ENCODE peak calls at places on chromosomes 7 and 10, in seven cellular contexts. One of them, this sample, is unnamed.

GRCh38 chr7:28904539-28905143 is 53.5 kb downstream of the TRIL start:
- DNase-seq in stimulated activated CD4-positive, alpha-beta T cell treated with anti-CD3 and anti-CD28 coated beads, Interleukin-15, amount 100 ng/mL, for 1 hour: no peak
- DNase-seq in GM20000: no peak
- DNase-seq in head of caudate nucleus: no peak
- DNase-seq in GM10248: no peak
- DNase-seq in fibroblast of the conjunctiva: peak; percentile 18
- DNase-seq in mesothelial cell of epicardium: no peak
- DNase-seq in this sample: no peak

GRCh38 chr7:27751888-27752660 is 12.1 kb downstream of the TAX1BP1 start:
- DNase-seq in head of caudate nucleus: no peak
- DNase-seq in mesothelial cell of epicardium: no peak
- DNase-seq in stimulated activated CD4-positive, alpha-beta T cell treated with anti-CD3 and anti-CD28 coated beads, Interleukin-15, amount 100 ng/mL, for 1 hour: no peak
- DNase-seq in GM20000: no peak
- DNase-seq in fibroblast of the conjunctiva: no peak
- DNase-seq in GM10248: no peak
- DNase-seq in this sample: no peak

GRCh38 chr10:122740640-122741039 is 41.0 kb upstream of the C10orf120 start:
- DNase-seq in fibroblast of the conjunctiva: no peak
- DNase-seq in head of caudate nucleus: no peak
- DNase-seq in mesothelial cell of epicardium: no peak
- DNase-seq in GM20000: no peak
- DNase-seq in GM10248: no peak
- DNase-seq in stimulated activated CD4-positive, alpha-beta T cell treated with anti-CD3 and anti-CD28 coated beads, Interleukin-15, amount 100 ng/mL, for 1 hour: no peak
- DNase-seq in this sample: no peak

GRCh38 chr7:47730135-47730534 is 148.2 kb upstream of the TNS3 start:
- DNase-seq in GM10248: no peak
- DNase-seq in mesothelial cell of epicardium: no peak
- DNase-seq in stimulated activated CD4-positive, alpha-beta T cell treated with anti-CD3 and anti-CD28 coated beads, Interleukin-15, amount 100 ng/mL, for 1 hour: no peak
- DNase-seq in GM20000: no peak
- DNase-seq in head of caudate nucleus: no peak
- DNase-seq in fibroblast of the conjunctiva: no peak
- DNase-seq in this sample: no peak

GRCh38 chr10:132862485-132863420 is 76.8 kb upstream of the NKX6-2 start:
- DNase-seq in GM20000: no peak
- DNase-seq in head of caudate nucleus: no peak
- DNase-seq in stimulated activated CD4-positive, alpha-beta T cell treated with anti-CD3 and anti-CD28 coated beads, Interleukin-15, amount 100 ng/mL, for 1 hour: no peak
- DNase-seq in fibroblast of the conjunctiva: no peak
- DNase-seq in mesothelial cell of epicardium: peak; percentile 20
- DNase-seq in GM10248: no peak
- DNase-seq in this sample: no peak

GRCh38 chr10:77291596-77292505 is 345.8 kb downstream of the KCNMA1 start:
- DNase-seq in mesothelial cell of epicardium: no peak
- DNase-seq in GM10248: no peak
- DNase-seq in stimulated activated CD4-positive, alpha-beta T cell treated with anti-CD3 and anti-CD28 coated beads, Interleukin-15, amount 100 ng/mL, for 1 hour: no peak
- DNase-seq in head of caudate nucleus: no peak
- DNase-seq in fibroblast of the conjunctiva: no peak
- DNase-seq in GM20000: no peak
- DNase-seq in this sample: no peak

GRCh38 chr10:68105820-68106219 is 3.5 kb upstream of the MYPN start:
- DNase-seq in GM20000: no peak
- DNase-seq in GM10248: no peak
- DNase-seq in head of caudate nucleus: peak; percentile 27
- DNase-seq in mesothelial cell of epicardium: no peak
- DNase-seq in stimulated activated CD4-positive, alpha-beta T cell treated with anti-CD3 and anti-CD28 coated beads, Interleukin-15, amount 100 ng/mL, for 1 hour: no peak
- DNase-seq in fibroblast of the conjunctiva: no peak
- DNase-seq in this sample: no peak

GRCh38 chr7:134954197-134955082 is 31.9 kb upstream of the AGBL3 start:
- DNase-seq in fibroblast of the conjunctiva: peak; percentile 48
- DNase-seq in GM10248: peak; percentile 37
- DNase-seq in stimulated activated CD4-positive, alpha-beta T cell treated with anti-CD3 and anti-CD28 coated beads, Interleukin-15, amount 100 ng/mL, for 1 hour: no peak
- DNase-seq in GM20000: peak; percentile 47
- DNase-seq in mesothelial cell of epicardium: no peak
- DNase-seq in head of caudate nucleus: no peak
- DNase-seq in this sample: no peak

GRCh38 chr10:91090761-91091529 is 129.5 kb upstream of the PCGF5 start:
- DNase-seq in mesothelial cell of epicardium: no peak
- DNase-seq in stimulated activated CD4-positive, alpha-beta T cell treated with anti-CD3 and anti-CD28 coated beads, Interleukin-15, amount 100 ng/mL, for 1 hour: no peak
- DNase-seq in GM10248: no peak
- DNase-seq in head of caudate nucleus: no peak
- DNase-seq in GM20000: peak; percentile 24
- DNase-seq in fibroblast of the conjunctiva: no peak
- DNase-seq in this sample: no peak

GRCh38 chr10:30435068-30435422 is 1.1 kb downstream of the MAP3K8 start:
- DNase-seq in head of caudate nucleus: no peak
- DNase-seq in fibroblast of the conjunctiva: no peak
- DNase-seq in stimulated activated CD4-positive, alpha-beta T cell treated with anti-CD3 and anti-CD28 coated beads, Interleukin-15, amount 100 ng/mL, for 1 hour: no peak
- DNase-seq in GM10248: no peak
- DNase-seq in GM20000: no peak
- DNase-seq in mesothelial cell of epicardium: no peak
- DNase-seq in this sample: no peak

GRCh38 chr10:81018898-81019890 is 481.5 kb downstream of the SH2D4B start:
- DNase-seq in mesothelial cell of epicardium: no peak
- DNase-seq in fibroblast of the conjunctiva: peak; percentile 37
- DNase-seq in head of caudate nucleus: no peak
- DNase-seq in stimulated activated CD4-positive, alpha-beta T cell treated with anti-CD3 and anti-CD28 coated beads, Interleukin-15, amount 100 ng/mL, for 1 hour: no peak
- DNase-seq in GM10248: peak; percentile 43
- DNase-seq in GM20000: peak; percentile 33
- DNase-seq in this sample: no peak

GRCh38 chr10:18261660-18262292 is 121.6 kb downstream of the CACNB2 start:
- DNase-seq in GM20000: no peak
- DNase-seq in fibroblast of the conjunctiva: no peak
- DNase-seq in stimulated activated CD4-positive, alpha-beta T cell treated with anti-CD3 and anti-CD28 coated beads, Interleukin-15, amount 100 ng/mL, for 1 hour: no peak
- DNase-seq in head of caudate nucleus: no peak
- DNase-seq in mesothelial cell of epicardium: no peak
- DNase-seq in GM10248: no peak
- DNase-seq in this sample: no peak

GRCh38 chr7:41217306-41217705 is 485.6 kb downstream of the INHBA start:
- DNase-seq in fibroblast of the conjunctiva: no peak
- DNase-seq in mesothelial cell of epicardium: no peak
- DNase-seq in GM20000: no peak
- DNase-seq in head of caudate nucleus: no peak
- DNase-seq in stimulated activated CD4-positive, alpha-beta T cell treated with anti-CD3 and anti-CD28 coated beads, Interleukin-15, amount 100 ng/mL, for 1 hour: no peak
- DNase-seq in GM10248: no peak
- DNase-seq in this sample: no peak

GRCh38 chr10:131852823-131853609 is 47.8 kb upstream of the PPP2R2D start:
- DNase-seq in GM10248: no peak
- DNase-seq in fibroblast of the conjunctiva: no peak
- DNase-seq in head of caudate nucleus: no peak
- DNase-seq in GM20000: no peak
- DNase-seq in mesothelial cell of epicardium: peak; percentile 11
- DNase-seq in stimulated activated CD4-positive, alpha-beta T cell treated with anti-CD3 and anti-CD28 coated beads, Interleukin-15, amount 100 ng/mL, for 1 hour: no peak
- DNase-seq in this sample: no peak

GRCh38 chr7:7920056-7920455 is 48.5 kb upstream of the GLCCI1 start:
- DNase-seq in fibroblast of the conjunctiva: no peak
- DNase-seq in stimulated activated CD4-positive, alpha-beta T cell treated with anti-CD3 and anti-CD28 coated beads, Interleukin-15, amount 100 ng/mL, for 1 hour: no peak
- DNase-seq in mesothelial cell of epicardium: no peak
- DNase-seq in GM20000: no peak
- DNase-seq in GM10248: no peak
- DNase-seq in head of caudate nucleus: no peak
- DNase-seq in this sample: no peak

GRCh38 chr10:44379907-44380306 is 5.0 kb downstream of the CXCL12 start:
- DNase-seq in stimulated activated CD4-positive, alpha-beta T cell treated with anti-CD3 and anti-CD28 coated beads, Interleukin-15, amount 100 ng/mL, for 1 hour: no peak
- DNase-seq in fibroblast of the conjunctiva: no peak
- DNase-seq in head of caudate nucleus: no peak
- DNase-seq in GM10248: no peak
- DNase-seq in GM20000: no peak
- DNase-seq in mesothelial cell of epicardium: no peak
- DNase-seq in this sample: no peak

GRCh38 chr7:99953649-99954048 is 22.2 kb downstream of the AZGP1 start:
- DNase-seq in mesothelial cell of epicardium: no peak
- DNase-seq in head of caudate nucleus: no peak
- DNase-seq in stimulated activated CD4-positive, alpha-beta T cell treated with anti-CD3 and anti-CD28 coated beads, Interleukin-15, amount 100 ng/mL, for 1 hour: no peak
- DNase-seq in GM20000: no peak
- DNase-seq in GM10248: no peak
- DNase-seq in fibroblast of the conjunctiva: peak; percentile 22
- DNase-seq in this sample: no peak

GRCh38 chr7:8436965-8437364 is 3.6 kb downstream of the NXPH1 start:
- DNase-seq in stimulated activated CD4-positive, alpha-beta T cell treated with anti-CD3 and anti-CD28 coated beads, Interleukin-15, amount 100 ng/mL, for 1 hour: no peak
- DNase-seq in mesothelial cell of epicardium: no peak
- DNase-seq in GM10248: peak; percentile 69
- DNase-seq in fibroblast of the conjunctiva: no peak
- DNase-seq in head of caudate nucleus: no peak
- DNase-seq in GM20000: peak; percentile 81
- DNase-seq in this sample: no peak

GRCh38 chr10:124083740-124084397 is 9.5 kb downstream of the CHST15 start:
- DNase-seq in GM20000: no peak
- DNase-seq in mesothelial cell of epicardium: no peak
- DNase-seq in fibroblast of the conjunctiva: no peak
- DNase-seq in GM10248: no peak
- DNase-seq in stimulated activated CD4-positive, alpha-beta T cell treated with anti-CD3 and anti-CD28 coated beads, Interleukin-15, amount 100 ng/mL, for 1 hour: no peak
- DNase-seq in head of caudate nucleus: no peak
- DNase-seq in this sample: no peak

GRCh38 chr7:158811461-158811860 is 17.8 kb downstream of the ESYT2 start:
- DNase-seq in fibroblast of the conjunctiva: no peak
- DNase-seq in mesothelial cell of epicardium: no peak
- DNase-seq in GM20000: no peak
- DNase-seq in head of caudate nucleus: no peak
- DNase-seq in stimulated activated CD4-positive, alpha-beta T cell treated with anti-CD3 and anti-CD28 coated beads, Interleukin-15, amount 100 ng/mL, for 1 hour: no peak
- DNase-seq in GM10248: no peak
- DNase-seq in this sample: no peak

GRCh38 chr7:84548366-84549085 is 353.9 kb upstream of the SEMA3A start:
- DNase-seq in GM10248: no peak
- DNase-seq in head of caudate nucleus: no peak
- DNase-seq in mesothelial cell of epicardium: no peak
- DNase-seq in stimulated activated CD4-positive, alpha-beta T cell treated with anti-CD3 and anti-CD28 coated beads, Interleukin-15, amount 100 ng/mL, for 1 hour: no peak
- DNase-seq in fibroblast of the conjunctiva: no peak
- DNase-seq in GM20000: no peak
- DNase-seq in this sample: no peak

GRCh38 chr10:5975641-5976473 is 1.5 kb downstream of the IL15RA start:
- DNase-seq in GM20000: peak; percentile 90
- DNase-seq in fibroblast of the conjunctiva: no peak
- DNase-seq in stimulated activated CD4-positive, alpha-beta T cell treated with anti-CD3 and anti-CD28 coated beads, Interleukin-15, amount 100 ng/mL, for 1 hour: no peak
- DNase-seq in mesothelial cell of epicardium: no peak
- DNase-seq in head of caudate nucleus: no peak
- DNase-seq in GM10248: peak; percentile 89
- DNase-seq in this sample: no peak

GRCh38 chr7:27677912-27678612 is 15.4 kb upstream of the HIBADH start:
- DNase-seq in GM10248: no peak
- DNase-seq in stimulated activated CD4-positive, alpha-beta T cell treated with anti-CD3 and anti-CD28 coated beads, Interleukin-15, amount 100 ng/mL, for 1 hour: no peak
- DNase-seq in GM20000: no peak
- DNase-seq in fibroblast of the conjunctiva: peak; percentile 85
- DNase-seq in head of caudate nucleus: no peak
- DNase-seq in mesothelial cell of epicardium: no peak
- DNase-seq in this sample: peak; percentile 80

GRCh38 chr10:35492387-35493195 is 112.5 kb upstream of the GJD4 start:
- DNase-seq in GM20000: no peak
- DNase-seq in stimulated activated CD4-positive, alpha-beta T cell treated with anti-CD3 and anti-CD28 coated beads, Interleukin-15, amount 100 ng/mL, for 1 hour: no peak
- DNase-seq in mesothelial cell of epicardium: no peak
- DNase-seq in fibroblast of the conjunctiva: no peak
- DNase-seq in head of caudate nucleus: no peak
- DNase-seq in GM10248: no peak
- DNase-seq in this sample: no peak

GRCh38 chr10:62231371-62231770 is 37.3 kb downstream of the RTKN2 start:
- DNase-seq in fibroblast of the conjunctiva: peak; percentile 65
- DNase-seq in GM20000: no peak
- DNase-seq in stimulated activated CD4-positive, alpha-beta T cell treated with anti-CD3 and anti-CD28 coated beads, Interleukin-15, amount 100 ng/mL, for 1 hour: no peak
- DNase-seq in GM10248: no peak
- DNase-seq in mesothelial cell of epicardium: no peak
- DNase-seq in head of caudate nucleus: no peak
- DNase-seq in this sample: peak; percentile 67

GRCh38 chr7:69166979-69167516 is 431.2 kb upstream of the AUTS2 start:
- DNase-seq in fibroblast of the conjunctiva: no peak
- DNase-seq in GM20000: no peak
- DNase-seq in mesothelial cell of epicardium: no peak
- DNase-seq in GM10248: no peak
- DNase-seq in head of caudate nucleus: no peak
- DNase-seq in stimulated activated CD4-positive, alpha-beta T cell treated with anti-CD3 and anti-CD28 coated beads, Interleukin-15, amount 100 ng/mL, for 1 hour: no peak
- DNase-seq in this sample: no peak

GRCh38 chr7:84236398-84236797 is 41.8 kb upstream of the SEMA3A start:
- DNase-seq in mesothelial cell of epicardium: no peak
- DNase-seq in head of caudate nucleus: no peak
- DNase-seq in GM20000: no peak
- DNase-seq in GM10248: no peak
- DNase-seq in fibroblast of the conjunctiva: no peak
- DNase-seq in stimulated activated CD4-positive, alpha-beta T cell treated with anti-CD3 and anti-CD28 coated beads, Interleukin-15, amount 100 ng/mL, for 1 hour: no peak
- DNase-seq in this sample: no peak

GRCh38 chr10:12902135-12902572 is 99.4 kb downstream of the CCDC3 start:
- DNase-seq in head of caudate nucleus: peak; percentile 37
- DNase-seq in fibroblast of the conjunctiva: peak; percentile 21
- DNase-seq in stimulated activated CD4-positive, alpha-beta T cell treated with anti-CD3 and anti-CD28 coated beads, Interleukin-15, amount 100 ng/mL, for 1 hour: no peak
- DNase-seq in GM20000: peak; percentile 81
- DNase-seq in GM10248: peak; percentile 77
- DNase-seq in mesothelial cell of epicardium: peak; percentile 43
- DNase-seq in this sample: peak; percentile 30

GRCh38 chr10:3426190-3426845 is 253.7 kb upstream of the PITRM1 start:
- DNase-seq in GM20000: no peak
- DNase-seq in mesothelial cell of epicardium: no peak
- DNase-seq in stimulated activated CD4-positive, alpha-beta T cell treated with anti-CD3 and anti-CD28 coated beads, Interleukin-15, amount 100 ng/mL, for 1 hour: no peak
- DNase-seq in fibroblast of the conjunctiva: peak; percentile 9
- DNase-seq in head of caudate nucleus: no peak
- DNase-seq in GM10248: no peak
- DNase-seq in this sample: peak; percentile 36

GRCh38 chr7:157514306-157514705 is 177.5 kb downstream of the DNAJB6 start:
- DNase-seq in stimulated activated CD4-positive, alpha-beta T cell treated with anti-CD3 and anti-CD28 coated beads, Interleukin-15, amount 100 ng/mL, for 1 hour: no peak
- DNase-seq in fibroblast of the conjunctiva: no peak
- DNase-seq in GM10248: no peak
- DNase-seq in head of caudate nucleus: no peak
- DNase-seq in mesothelial cell of epicardium: no peak
- DNase-seq in GM20000: no peak
- DNase-seq in this sample: no peak

This sample was measured in AG04450.